ENCODE peak calls at places on chromosome 2, in four cellular contexts. F, W, T and Z are unnamed samples.

GRCh38 chr2:235949567-235950472 is 218.4 kb downstream of the GBX2 start:
- DNase-seq in W (no peak), F (no peak), T (no peak), Z (peak)

GRCh38 chr2:186422226-186422625 is 63.8 kb upstream of the ZC3H15 start:
- DNase-seq in F (no peak), W (peak), T (peak), Z (no peak)

GRCh38 chr2:13193900-13194299 is 477.2 kb downstream of the TRIB2 start:
- DNase-seq in T (no peak), F (no peak), W (peak), Z (no peak)

GRCh38 chr2:77018219-77018618 is 504.0 kb downstream of the LRRTM4 start:
- DNase-seq in T (no peak), F (peak), W (peak), Z (no peak)

GRCh38 chr2:64685430-64685829 is 31.7 kb upstream of the SERTAD2 start:
- DNase-seq in W (peak), T (no peak), F (no peak), Z (no peak)

GRCh38 chr2:159187095-159187494 is 99.4 kb downstream of the WDSUB1 start:
- DNase-seq in W (no peak), T (no peak), F (no peak), Z (no peak)

GRCh38 chr2:23836971-23837565 is 89.9 kb downstream of the ATAD2B start:
- DNase-seq in F (no peak), T (no peak), W (no peak), Z (no peak)

GRCh38 chr2:223614534-223614933 is 12.4 kb upstream of the SCG2 start:
- DNase-seq in F (no peak), W (no peak), T (no peak), Z (no peak)

GRCh38 chr2:79393806-79394484 is 118.9 kb upstream of the CTNNA2 start:
- DNase-seq in T (no peak), W (no peak), F (peak), Z (peak)

GRCh38 chr2:47512581-47513083 is 109.7 kb downstream of the MSH2 start:
- DNase-seq in T (no peak), F (peak), W (peak), Z (no peak)

GRCh38 chr2:160220545-160221009 is 20.5 kb upstream of the ITGB6 start:
- DNase-seq in F (no peak), W (peak), T (no peak), Z (no peak)

GRCh38 chr2:215431290-215431689 is 4.6 kb downstream of the FN1 start:
- DNase-seq in F (no peak), T (no peak), W (no peak), Z (no peak)

GRCh38 chr2:239463541-239464165 is 62.8 kb upstream of the HDAC4 start:
- DNase-seq in F (no peak), T (peak), W (no peak), Z (peak)

GRCh38 chr2:138184428-138184827 is 220.2 kb downstream of the HNMT start:
- DNase-seq in F (no peak), T (no peak), W (no peak), Z (no peak)

GRCh38 chr2:227503433-227504406 is 31.8 kb downstream of the AGFG1 start:
- DNase-seq in T (no peak), F (no peak), W (peak), Z (no peak)

GRCh38 chr2:165791811-165792454 is 2.1 kb downstream of the GALNT3 start:
- DNase-seq in F (no peak), W (peak), T (no peak), Z (no peak)

GRCh38 chr2:239566995-239567580 is 166.3 kb upstream of the HDAC4 start:
- DNase-seq in T (no peak), F (no peak), W (no peak), Z (no peak)

GRCh38 chr2:134137182-134137595 is 116.7 kb upstream of the MGAT5 start:
- DNase-seq in F (no peak), W (peak), T (no peak), Z (no peak)

GRCh38 chr2:109183871-109184270 is 54.9 kb downstream of the SH3RF3 start:
- DNase-seq in F (no peak), W (no peak), T (no peak), Z (no peak)

GRCh38 chr2:149167941-149168340 is 129.4 kb downstream of the LYPD6B start:
- DNase-seq in W (no peak), T (no peak), F (no peak), Z (no peak)

GRCh38 chr2:30444283-30444682 is 2.8 kb upstream of the LCLAT1 start:
- DNase-seq in W (no peak), F (no peak), T (no peak), Z (no peak)

GRCh38 chr2:20449501-20450200 is 2.8 kb downstream of the RHOB start:
- DNase-seq in T (no peak), W (peak), F (peak), Z (no peak)

GRCh38 chr2:46451131-46451711 is 28.1 kb upstream of the TMEM247 start:
- DNase-seq in W (no peak), F (no peak), T (no peak), Z (no peak)

GRCh38 chr2:144354953-144355352 is 165.0 kb downstream of the ZEB2 start:
- DNase-seq in F (no peak), W (peak), T (no peak), Z (no peak)

GRCh38 chr2:3288455-3289163 is 89.0 kb downstream of the EIPR1 start:
- DNase-seq in T (peak), W (no peak), F (no peak), Z (no peak)